ENCODE peak calls at places on chromosomes 11 and 22, in seven cellular contexts. R is astrocyte of the spinal cord, G is globus pallidus, H is KG1, U is MV-4-11, Q is fibroblast of the conjunctiva, B is fibroblast of mammary gland. M is an unnamed sample.

GRCh38 chr11:107576497-107577086 is 11.1 kb upstream of the ALKBH8 start:
- DNase-seq in R (peak), G (no peak), H (peak), U (peak), Q (no peak), B (peak), M (peak)

GRCh38 chr11:6648505-6648904 is 7.1 kb downstream of the DCHS1 start:
- DNase-seq in R (no peak), G (no peak), H (no peak), U (peak), Q (no peak), B (no peak), M (no peak)

GRCh38 chr11:70567680-70568503 is 169.6 kb downstream of the CTTN start:
- DNase-seq in R (peak), G (no peak), H (no peak), U (peak), Q (no peak), B (peak), M (no peak)

GRCh38 chr11:84720706-84721402 is 906.3 kb downstream of the DLG2 start:
- DNase-seq in R (peak), G (peak), H (no peak), U (no peak), Q (no peak), B (peak), M (no peak)

GRCh38 chr22:20159088-20159487 is 8.2 kb upstream of the CCDC188 start:
- DNase-seq in R (no peak), G (no peak), H (no peak), U (peak), Q (no peak), B (no peak), M (no peak)

GRCh38 chr11:74937696-74938475 is 11.0 kb downstream of the XRRA1 start:
- DNase-seq in R (peak), G (no peak), H (no peak), U (no peak), Q (no peak), B (peak), M (no peak)

GRCh38 chr11:1770061-1770460 is 6.3 kb upstream of the CTSD start:
- DNase-seq in R (no peak), G (no peak), H (no peak), U (no peak), Q (no peak), B (no peak), M (no peak)

GRCh38 chr22:37009490-37009889 is 9.8 kb downstream of the TST start:
- DNase-seq in R (no peak), G (no peak), H (no peak), U (no peak), Q (no peak), B (no peak), M (no peak)

GRCh38 chr11:107780775-107781174 is 68.9 kb upstream of the SLN start:
- DNase-seq in R (no peak), G (no peak), H (no peak), U (peak), Q (no peak), B (no peak), M (no peak)

GRCh38 chr11:43410394-43410793 is 51.7 kb downstream of the TTC17 start:
- DNase-seq in R (no peak), G (no peak), H (no peak), U (no peak), Q (no peak), B (no peak), M (no peak)

GRCh38 chr11:121452609-121453150 is at the start of gene SORL1-AS1:
- DNase-seq in R (no peak), G (no peak), H (no peak), U (no peak), Q (no peak), B (no peak), M (no peak)

GRCh38 chr22:44669725-44670027 is 32.3 kb upstream of the PRR5 start:
- DNase-seq in R (no peak), G (no peak), H (no peak), U (peak), Q (no peak), B (peak), M (peak)

GRCh38 chr11:26558191-26558590 is 13.9 kb downstream of the MUC15 start:
- DNase-seq in R (peak), G (no peak), H (no peak), U (no peak), Q (no peak), B (peak), M (no peak)

GRCh38 chr11:12674936-12675696 is 895 bp downstream of the TEAD1 start:
- DNase-seq in R (peak), G (peak), H (no peak), U (no peak), Q (no peak), B (no peak), M (peak)